ENCODE peak calls at places on chromosome 9, in five cellular contexts. J, Z, S, H and E are unnamed samples.

GRCh38 chr9:112065781-112066606 is 109.1 kb downstream of the SUSD1 start:
- DNase-seq in J (peak; percentile 89), Z (no peak), S (no peak), H (peak; percentile 51), E (peak; percentile 93)

GRCh38 chr9:123407537-123407828 is 51.5 kb downstream of the CRB2 start:
- DNase-seq in J (no peak), Z (no peak), S (no peak), H (no peak), E (no peak)

GRCh38 chr9:135960328-135961276 is 571 bp downstream of the UBAC1 start:
- DNase-seq in J (no peak), Z (peak; percentile 19), S (no peak), H (peak; percentile 17), E (no peak)

GRCh38 chr9:16869140-16869903 is 1.1 kb downstream of the BNC2 start:
- DNase-seq in J (no peak), Z (no peak), S (no peak), H (peak; percentile 55), E (no peak)

GRCh38 chr9:21964925-21965385 is 29.2 kb downstream of the CDKN2A start:
- DNase-seq in J (peak; percentile 70), Z (no peak), S (peak; percentile 22), H (peak; percentile 73), E (no peak)

GRCh38 chr9:136075134-136075841 is 19.8 kb downstream of the NACC2 start:
- DNase-seq in J (no peak), Z (no peak), S (no peak), H (no peak), E (no peak)

GRCh38 chr9:69605406-69605805 is 66.8 kb downstream of the APBA1 start:
- DNase-seq in J (no peak), Z (no peak), S (no peak), H (no peak), E (no peak)

GRCh38 chr9:121192959-121193645 is 8.6 kb downstream of the RAB14 start:
- DNase-seq in J (no peak), Z (no peak), S (no peak), H (peak; percentile 47), E (no peak)

GRCh38 chr9:15206949-15207696 is 99.9 kb downstream of the TTC39B start:
- DNase-seq in J (no peak), Z (no peak), S (no peak), H (peak; percentile 25), E (no peak)

GRCh38 chr9:33106827-33107621 is 30.6 kb upstream of the SMU1 start:
- DNase-seq in J (peak; percentile 73), Z (no peak), S (no peak), H (peak; percentile 72), E (no peak)

GRCh38 chr9:27473135-27473534 is 51.0 kb upstream of the IFNK start:
- DNase-seq in J (no peak), Z (peak; percentile 47), S (no peak), H (no peak), E (no peak)

GRCh38 chr9:131037336-131038255 is 28.6 kb downstream of the LAMC3 start:
- DNase-seq in J (no peak), Z (no peak), S (no peak), H (peak; percentile 22), E (peak; percentile 22)

GRCh38 chr9:114902773-114903589 is 27.4 kb downstream of the TNFSF8 start:
- DNase-seq in J (peak; percentile 60), Z (no peak), S (no peak), H (peak; percentile 43), E (no peak)

GRCh38 chr9:6997330-6997729 is 239.6 kb downstream of the KDM4C start:
- DNase-seq in J (no peak), Z (no peak), S (no peak), H (no peak), E (no peak)

GRCh38 chr9:101445353-101446029 is 9.9 kb upstream of the ALDOB start:
- DNase-seq in J (no peak), Z (no peak), S (no peak), H (peak; percentile 45), E (no peak)

GRCh38 chr9:114000671-114001409 is 77.3 kb downstream of the AMBP start:
- DNase-seq in J (no peak), Z (peak; percentile 6), S (no peak), H (no peak), E (no peak)

GRCh38 chr9:136438909-136439549 is 616 bp downstream of the INPP5E start:
- DNase-seq in J (peak; percentile 39), Z (no peak), S (peak; percentile 14), H (peak; percentile 38), E (no peak)

GRCh38 chr9:112867275-112867991 is 23.2 kb downstream of the SLC46A2 start:
- DNase-seq in J (peak; percentile 92), Z (no peak), S (no peak), H (peak; percentile 79), E (no peak)

GRCh38 chr9:136310273-136311030 is 6.6 kb upstream of the CCDC187 start:
- DNase-seq in J (no peak), Z (no peak), S (no peak), H (no peak), E (no peak)

GRCh38 chr9:8560560-8561525 is 761.3 kb upstream of the DMAC1 start:
- DNase-seq in J (no peak), Z (no peak), S (no peak), H (no peak), E (no peak)

GRCh38 chr9:126114850-126115460 is 211.7 kb upstream of the MVB12B start:
- DNase-seq in J (peak; percentile 7), Z (no peak), S (no peak), H (no peak), E (no peak)

GRCh38 chr9:128342971-128343680 is 2.8 kb downstream of the SLC27A4 start:
- DNase-seq in J (no peak), Z (no peak), S (no peak), H (no peak), E (no peak)

GRCh38 chr9:4662989-4663792 is 1.1 kb downstream of the PLPP6 start:
- DNase-seq in J (peak; percentile 37), Z (no peak), S (no peak), H (no peak), E (no peak)

GRCh38 chr9:127537014-127537413 is 75.1 kb upstream of the STXBP1 start:
- DNase-seq in J (peak; percentile 81), Z (no peak), S (no peak), H (peak; percentile 73), E (peak; percentile 70)

GRCh38 chr9:137277329-137278041 is at the start of gene TOR4A:
- DNase-seq in J (peak; percentile 80), Z (peak; percentile 34), S (no peak), H (peak; percentile 92), E (no peak)

GRCh38 chr9:112437406-112437805 is 49.2 kb upstream of the KIAA1958 start:
- DNase-seq in J (no peak), Z (no peak), S (no peak), H (no peak), E (no peak)

GRCh38 chr9:12684923-12685468 is 8.2 kb upstream of the TYRP1 start:
- DNase-seq in J (no peak), Z (no peak), S (no peak), H (peak; percentile 14), E (no peak)

GRCh38 chr9:16236326-16236725 is 634.1 kb downstream of the BNC2 start:
- DNase-seq in J (no peak), Z (no peak), S (no peak), H (peak; percentile 88), E (no peak)

GRCh38 chr9:121445986-121446385 is 53.7 kb downstream of the GGTA1 start:
- DNase-seq in J (no peak), Z (no peak), S (no peak), H (no peak), E (no peak)

GRCh38 chr9:93436655-93437407 is 14.7 kb upstream of the FAM120A start:
- DNase-seq in J (no peak), Z (no peak), S (no peak), H (no peak), E (no peak)

GRCh38 chr9:106288689-106289088 is 574.3 kb upstream of the ZNF462 start:
- DNase-seq in J (no peak), Z (no peak), S (no peak), H (no peak), E (no peak)

GRCh38 chr9:106286249-106286648 is 576.7 kb upstream of the ZNF462 start:
- DNase-seq in J (peak; percentile 47), Z (peak; percentile 50), S (no peak), H (no peak), E (no peak)

GRCh38 chr9:106287108-106287631 is 575.8 kb upstream of the ZNF462 start:
- DNase-seq in J (peak; percentile 21), Z (no peak), S (no peak), H (no peak), E (no peak)

DNA sequence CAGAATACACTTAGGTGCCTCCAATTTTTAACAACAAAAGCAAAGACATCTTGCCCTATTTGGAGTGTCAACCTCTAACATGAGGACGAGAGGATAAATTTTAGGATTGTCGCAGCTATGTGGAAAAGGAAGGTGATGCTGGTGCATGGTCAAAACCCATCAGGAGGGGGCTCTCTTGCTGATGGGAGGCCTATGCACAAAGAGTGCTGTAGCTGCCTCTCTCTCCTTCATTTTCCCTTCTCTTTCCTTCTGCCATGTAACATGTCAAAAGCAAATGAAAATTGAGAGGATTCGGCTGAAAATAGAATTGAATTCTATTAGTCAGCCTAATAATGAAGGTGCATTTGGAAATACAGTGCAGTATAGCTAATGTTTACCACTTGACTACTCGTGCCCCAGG is 578.7 kb upstream of the ZNF462 start:
- DNase-seq in J (peak; percentile 4), Z (no peak), S (no peak), H (no peak), E (no peak)
- TF ChIP-seq CTCF in J (peak; percentile 13), Z (peak; percentile 49), S (no peak), H (no peak), E (peak; percentile 34)

GRCh38 chr9:36018129-36018528 is 18.6 kb upstream of the RECK start:
- DNase-seq in J (no peak), Z (no peak), S (no peak), H (no peak), E (no peak)
- H3K4me3 ChIP-seq in J (no peak overlapping the region), Z (no peak overlapping the region), S (no peak overlapping the region), H (no peak overlapping the region), E (no peak overlapping the region)

GRCh38 chr9:87497604-87498045 is at the start of gene DAPK1:
- DNase-seq in J (peak; percentile 23), Z (no peak), S (no peak), H (peak; percentile 33), E (no peak)
- TF ChIP-seq CTCF in J (no peak), Z (peak; percentile 3), S (no peak), H (no peak), E (peak; percentile 20)

GRCh38 chr9:79812507-79813261 is 240.9 kb downstream of the TLE4 start:
- DNase-seq in J (no peak), Z (no peak), S (no peak), H (no peak), E (no peak)

GRCh38 chr9:79813262-79813646 is 241.5 kb downstream of the TLE4 start:
- DNase-seq in J (no peak), Z (no peak), S (no peak), H (no peak), E (no peak)

GRCh38 chr9:79812099-79812498 is 240.3 kb downstream of the TLE4 start:
- DNase-seq in J (no peak), Z (no peak), S (no peak), H (peak; percentile 33), E (no peak)

DNA sequence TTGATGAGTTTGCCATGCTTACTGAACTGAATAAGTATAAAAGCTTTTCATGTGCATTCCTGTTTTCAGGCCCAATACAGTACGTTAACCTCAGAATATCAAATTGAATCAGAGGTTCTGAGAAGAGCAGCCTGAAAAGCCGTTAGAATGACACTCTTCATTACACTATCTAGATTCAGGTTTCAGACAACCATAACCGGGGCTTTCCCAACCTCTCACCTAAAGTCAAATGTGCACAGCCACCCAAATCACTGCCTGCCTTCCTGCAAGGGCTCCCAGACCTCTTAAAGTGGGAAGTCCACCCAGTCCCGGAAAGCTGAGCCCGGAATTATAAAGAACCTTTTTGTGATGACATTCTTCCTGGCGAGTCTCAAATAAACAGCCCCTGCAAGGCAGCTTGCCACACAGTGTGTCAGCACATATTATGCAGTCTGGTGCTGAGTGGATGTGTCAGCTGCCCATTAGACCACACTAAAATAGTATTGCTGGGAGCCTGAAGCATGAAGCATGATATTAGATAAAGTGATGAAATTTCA is 245.8 kb downstream of the TLE4 start:
- DNase-seq in J (no peak), Z (no peak), S (no peak), H (no peak), E (no peak)
- H3K4me3 ChIP-seq in J (no peak overlapping the region), Z (no peak overlapping the region), S (no peak overlapping the region), H (no peak overlapping the region), E (no peak overlapping the region)